ENCODE peak calls at places on chromosomes 11 and 22, in four cellular contexts. K, J, E and X are unnamed samples.

GRCh38 chr11:44899959-44900358 is 50.7 kb downstream of the TP53I11 start:
- DNase-seq in K (peak), J (no peak), E (no peak), X (peak)

GRCh38 chr11:72072348-72072747 is 8.0 kb downstream of the NUMA1 start:
- DNase-seq in K (peak), J (no peak), E (peak), X (peak)

GRCh38 chr22:37487129-37487528 is 945 bp upstream of the MFNG start:
- DNase-seq in K (no peak), J (no peak), E (no peak), X (no peak)

GRCh38 chr11:107691003-107691402 is 20.9 kb downstream of the SLN start:
- DNase-seq in K (peak), J (no peak), E (no peak), X (peak)

GRCh38 chr11:17528181-17528691 is 16.0 kb downstream of the USH1C start:
- DNase-seq in K (no peak), J (no peak), E (no peak), X (peak)

GRCh38 chr11:117345039-117345438 is 17.4 kb downstream of the CEP164 start:
- DNase-seq in K (peak), J (no peak), E (no peak), X (peak)

GRCh38 chr22:29503811-29504372 is 23.9 kb downstream of the NEFH start:
- DNase-seq in K (peak), J (no peak), E (peak), X (peak)

GRCh38 chr11:22189660-22190059 is 3.2 kb upstream of the ANO5 start:
- DNase-seq in K (no peak), J (no peak), E (no peak), X (no peak)

GRCh38 chr22:33842006-33842354 is 78.3 kb downstream of the LARGE1 start:
- DNase-seq in K (no peak), J (no peak), E (no peak), X (no peak)

GRCh38 chr11:65487467-65488272 is 11.2 kb upstream of the MALAT1 start:
- DNase-seq in K (peak), J (peak), E (peak), X (peak)

GRCh38 chr11:28133146-28133545 is 25.0 kb downstream of the METTL15 start:
- DNase-seq in K (no peak), J (no peak), E (no peak), X (no peak)

GRCh38 chr11:61695917-61696316 is 15.7 kb downstream of the DAGLA start:
- DNase-seq in K (peak), J (peak), E (peak), X (peak)
- TF ChIP-seq CTCF in K (no peak), J (peak), E (peak), X (peak)

GRCh38 chr22:21025266-21025665 is 7.1 kb downstream of the SLC7A4 start:
- DNase-seq in K (no peak), J (no peak), E (no peak), X (peak)
- H3K4me3 ChIP-seq in K (no peak), J (no peak), E (no peak), X (no peak)

GRCh38 chr11:43802509-43802908 is 78.1 kb upstream of the ALKBH3 start:
- DNase-seq in K (no peak), J (no peak), E (no peak), X (no peak)
- TF ChIP-seq CTCF in K (peak), J (no peak), E (peak), X (peak)

DNA sequence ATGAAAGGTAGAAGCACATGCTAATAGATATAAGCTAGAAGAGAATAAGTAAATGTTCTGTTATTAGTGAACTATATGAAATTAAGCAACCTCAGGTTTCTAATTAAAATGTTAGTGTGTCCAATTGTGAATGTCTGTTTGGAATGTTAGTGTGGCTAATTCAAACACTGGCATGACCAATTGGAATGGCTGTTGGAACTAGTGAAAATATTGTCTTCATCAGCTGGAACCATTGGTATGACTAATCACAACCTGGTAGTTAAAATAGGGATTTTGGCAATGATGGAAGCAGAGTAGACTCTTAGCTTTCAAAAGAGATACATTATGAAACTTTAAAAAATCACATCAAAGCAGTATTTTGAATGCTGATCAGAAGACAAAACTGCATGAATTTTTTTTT is 66.8 kb downstream of the CYB5R2 start:
- DNase-seq in K (no peak), J (no peak), E (no peak), X (no peak)
- H3K4me3 ChIP-seq in K (no peak), J (no peak), E (no peak), X (no peak)

GRCh38 chr22:31947296-31947695 is 3.0 kb downstream of the YWHAH start:
- DNase-seq in K (no peak), J (no peak), E (no peak), X (peak)
- TF ChIP-seq CTCF in K (peak), J (no peak), E (peak), X (peak)

GRCh38 chr11:47107709-47108108 is 69.0 kb downstream of the ARFGAP2 start:
- DNase-seq in K (no peak), J (no peak), E (no peak), X (no peak)

GRCh38 chr11:47105974-47106373 is 70.7 kb downstream of the ARFGAP2 start:
- DNase-seq in K (no peak), J (no peak), E (no peak), X (no peak)

GRCh38 chr11:47105541-47105940 is 71.1 kb downstream of the ARFGAP2 start:
- DNase-seq in K (no peak), J (no peak), E (no peak), X (no peak)

GRCh38 chr11:47108214-47108613 is 68.5 kb downstream of the ARFGAP2 start:
- DNase-seq in K (no peak), J (no peak), E (no peak), X (no peak)

GRCh38 chr11:47106839-47107520 is 69.7 kb downstream of the ARFGAP2 start:
- DNase-seq in K (no peak), J (no peak), E (no peak), X (no peak)
- H3K4me3 ChIP-seq in K (no peak), J (no peak), E (no peak), X (no peak)